ENCODE peak calls at places on chromosomes 11 and 22, in four cellular contexts. C is GM12878, Y is H1, L is K562. Z is an unnamed sample.

GRCh38 chr11:926341-926916 is 759 bp downstream of the AP2A2 start:
- DNase-seq in L (peak), C (no peak), Y (no peak), Z (no peak)

GRCh38 chr11:22769081-22769480 is 60.5 kb downstream of the SVIP start:
- DNase-seq in Y (no peak), L (no peak), C (no peak), Z (no peak)

GRCh38 chr22:27690596-27690995 is 111.0 kb downstream of the MN1 start:
- DNase-seq in L (no peak), Y (no peak), C (no peak), Z (no peak)

GRCh38 chr22:31647516-31647915 is 14.5 kb downstream of the PISD start:
- DNase-seq in Y (no peak), L (no peak), C (no peak), Z (no peak)

GRCh38 chr11:120632579-120632978 is 121.0 kb downstream of the GRIK4 start:
- DNase-seq in L (peak), Y (no peak), C (no peak), Z (no peak)

GRCh38 chr11:20327377-20327776 is 36.1 kb upstream of the HTATIP2 start:
- DNase-seq in Y (no peak), C (no peak), L (no peak), Z (no peak)

GRCh38 chr11:69951821-69952590 is 126.1 kb upstream of the ANO1 start:
- DNase-seq in L (no peak), C (no peak), Y (no peak), Z (no peak)

GRCh38 chr11:77074205-77074604 is 7.4 kb downstream of the CAPN5 start:
- DNase-seq in C (no peak), L (no peak), Y (no peak), Z (no peak)

GRCh38 chr11:31722754-31723153 is 88.4 kb downstream of the PAX6 start:
- DNase-seq in Y (no peak), C (no peak), L (no peak), Z (no peak)

GRCh38 chr11:110200241-110200640 is 96.2 kb downstream of the RDX start:
- DNase-seq in C (no peak), Y (no peak), L (no peak), Z (no peak)

GRCh38 chr11:122146475-122146874 is 30.5 kb upstream of the BLID start:
- DNase-seq in Y (no peak), C (no peak), L (no peak), Z (no peak)

GRCh38 chr11:4111834-4112233 is 17.2 kb downstream of the RRM1 start:
- DNase-seq in L (no peak), C (no peak), Y (no peak), Z (no peak)

GRCh38 chr22:29167032-29167911 is 38.4 kb upstream of the EMID1 start:
- DNase-seq in C (peak), Y (no peak), L (no peak), Z (no peak)

GRCh38 chr22:46678003-46678657 is 57.9 kb downstream of the GRAMD4 start:
- DNase-seq in Y (no peak), L (no peak), C (no peak), Z (no peak)

GRCh38 chr11:66857234-66857926 is 516 bp downstream of the LRFN4 start:
- DNase-seq in C (no peak), L (peak), Y (no peak), Z (peak)

GRCh38 chr11:66858186-66858938 is 1.5 kb downstream of the LRFN4 start:
- DNase-seq in L (no peak), C (no peak), Y (no peak), Z (no peak)

GRCh38 chr11:66857927-66858185 is 992 bp downstream of the LRFN4 start:
- DNase-seq in Y (no peak), L (no peak), C (no peak), Z (no peak)

GRCh38 chr11:66855574-66856495 is 1.0 kb upstream of the LRFN4 start:
- DNase-seq in L (peak), Y (peak), C (peak), Z (peak)

DNA sequence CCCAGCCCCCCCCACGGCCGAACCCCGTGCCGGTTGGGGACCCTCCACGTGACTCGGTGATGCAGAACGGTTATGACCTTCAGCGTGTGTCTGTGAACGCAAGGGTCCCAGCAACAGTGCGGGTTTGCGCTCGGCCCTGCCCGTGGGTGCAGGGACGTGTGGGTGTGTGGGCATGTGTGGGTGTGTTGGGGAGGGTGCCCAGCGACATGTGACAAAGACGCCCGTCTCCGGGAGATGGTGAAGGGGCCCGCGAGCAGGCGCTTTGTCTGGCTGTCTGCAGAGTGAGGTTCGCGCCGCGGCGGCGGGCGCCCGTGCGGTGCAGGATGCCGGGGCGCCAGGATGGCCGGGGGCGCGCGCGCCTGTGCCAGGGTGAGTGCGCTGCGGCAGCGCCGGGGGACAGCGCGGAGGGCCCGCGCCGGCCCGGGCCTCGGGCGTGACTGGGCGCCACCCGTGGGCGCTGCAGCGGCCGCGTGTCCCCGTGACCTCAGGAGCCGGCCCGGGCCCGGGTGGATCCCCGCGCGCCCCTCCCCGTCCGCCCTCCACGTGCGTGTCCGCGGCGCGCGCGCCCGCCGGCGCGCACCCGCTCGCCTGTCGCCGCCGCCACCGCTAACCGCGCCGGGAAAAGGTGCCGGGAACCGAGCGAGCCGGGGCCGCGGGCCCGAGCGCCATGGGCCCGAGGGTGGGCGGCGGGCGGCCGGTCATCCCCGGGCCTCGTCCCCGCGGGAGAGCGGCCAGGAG is at the start of gene LRFN4:
- DNase-seq in L (peak), C (no peak), Y (no peak), Z (no peak)
- TF ChIP-seq SIN3A in L (peak), C (peak), Y (peak), Z (no peak)

GRCh38 chr11:62667460-62667859 is 2.3 kb downstream of the CSKMT start:
- DNase-seq in Y (no peak), L (peak), C (no peak), Z (no peak)

GRCh38 chr11:62664405-62665074 is 470 bp downstream of the C11orf98 start:
- DNase-seq in L (peak), Y (no peak), C (no peak), Z (peak)

GRCh38 chr11:62665630-62666258 is 632 bp downstream of the CSKMT start:
- DNase-seq in Y (no peak), L (peak), C (no peak), Z (no peak)

GRCh38 chr11:62666259-62666926 is 1.3 kb downstream of the CSKMT start:
- DNase-seq in Y (no peak), C (no peak), L (peak), Z (no peak)

GRCh38 chr11:62665075-62665629 is at the start of the genes C11orf98 and CSKMT:
- DNase-seq in L (peak), C (no peak), Y (peak), Z (peak)
- TF ChIP-seq EP300 in L (no peak), C (no peak), Y (no peak), Z (no peak)

GRCh38 chr22:43885786-43886185 is 6.0 kb downstream of the PNPLA5 start:
- DNase-seq in C (no peak), L (no peak), Y (no peak), Z (no peak)

GRCh38 chr22:43885319-43885671 is 6.5 kb downstream of the PNPLA5 start:
- DNase-seq in Y (no peak), C (no peak), L (no peak), Z (no peak)

GRCh38 chr22:43886231-43886630 is 5.6 kb downstream of the PNPLA5 start:
- DNase-seq in L (no peak), C (no peak), Y (no peak), Z (no peak)

GRCh38 chr22:43883719-43884415 is 7.9 kb downstream of the PNPLA5 start:
- DNase-seq in Y (no peak), C (no peak), L (no peak), Z (no peak)

DNA sequence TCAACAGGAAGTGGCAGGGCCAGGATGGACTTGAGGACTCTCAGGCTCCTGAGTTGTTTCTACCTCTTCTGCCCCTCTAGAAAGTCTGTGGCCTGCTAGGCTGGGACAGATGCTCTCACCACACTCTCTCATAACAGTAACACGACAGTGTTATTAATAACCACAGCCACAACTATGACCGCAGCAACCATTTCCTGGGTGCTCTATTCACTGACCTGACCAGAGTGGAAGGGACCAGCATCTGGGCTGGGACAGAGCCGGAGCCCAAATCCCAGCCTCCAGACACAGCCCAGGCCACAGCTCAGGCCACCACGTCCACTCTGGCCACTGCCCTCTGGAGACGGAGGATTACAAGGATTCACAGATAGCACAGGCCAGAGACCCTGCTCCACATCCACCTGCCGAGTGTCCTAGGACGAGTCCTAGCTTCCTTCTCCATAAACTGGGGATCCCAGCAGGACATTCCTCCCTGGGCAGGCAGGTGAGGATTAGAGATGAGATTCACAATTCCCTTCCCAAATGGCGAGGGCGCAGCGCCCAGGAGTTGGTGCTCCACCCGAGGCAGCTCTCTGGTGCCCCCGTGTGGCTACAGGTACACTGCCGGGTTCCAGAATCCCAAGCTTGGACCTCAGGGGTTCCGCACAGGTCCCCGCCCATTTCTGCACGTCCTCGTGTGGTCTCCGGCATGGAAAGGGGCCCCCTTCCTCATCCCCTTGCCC is 7.1 kb downstream of the PNPLA5 start:
- DNase-seq in C (peak), L (peak), Y (no peak), Z (no peak)
- TF ChIP-seq BRCA1 in C (no peak), L (no peak), Y (no peak), Z (no peak)

DNA sequence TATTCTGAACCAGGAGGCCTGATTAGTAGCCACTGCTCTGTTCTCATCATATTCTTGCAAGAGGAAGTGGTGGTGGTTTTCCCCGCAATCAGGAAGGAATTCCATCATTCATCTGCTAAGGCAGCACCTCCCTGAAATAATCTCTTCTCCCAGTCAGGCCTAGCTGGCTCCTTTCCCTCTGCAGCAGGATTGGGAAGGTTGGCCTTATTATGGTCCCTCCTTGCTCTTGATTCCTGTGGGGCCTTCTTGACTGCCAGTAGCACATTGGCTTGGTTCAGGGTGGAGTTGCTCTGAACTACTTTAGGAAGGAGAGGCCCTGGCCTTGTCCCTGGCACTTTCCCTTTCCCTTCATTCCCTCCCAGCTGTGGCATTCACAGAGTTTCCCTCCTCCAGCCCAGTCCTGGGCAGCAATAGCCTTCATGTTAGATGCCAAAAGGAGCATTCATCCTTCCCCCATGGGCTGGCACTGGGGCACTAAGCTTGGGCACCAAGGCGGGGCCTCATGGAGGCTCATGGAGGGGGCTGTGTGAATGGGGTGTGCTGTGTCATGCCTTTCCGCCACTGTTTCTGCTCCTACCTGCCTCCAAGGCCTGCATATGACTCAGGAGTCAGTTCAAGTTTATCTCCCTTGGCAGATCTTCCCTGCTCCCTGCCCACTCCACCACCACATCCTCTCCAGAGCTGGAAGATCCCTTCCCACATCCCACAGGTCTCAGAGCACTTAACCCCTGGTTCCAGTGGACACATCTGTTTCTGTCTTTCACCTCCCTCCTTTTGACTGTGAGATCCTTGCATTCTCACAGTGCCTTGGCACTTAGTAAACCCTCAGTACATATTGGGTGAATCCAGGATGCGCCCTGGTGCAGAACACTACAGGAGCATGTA is 27.6 kb upstream of the CD44 start:
- DNase-seq in Y (no peak), L (peak), C (no peak), Z (no peak)
- TF ChIP-seq SIN3A in Y (no peak), L (no peak), C (no peak), Z (no peak)

GRCh38 chr11:94766656-94767291 is 1.4 kb upstream of the AMOTL1 start:
- DNase-seq in L (no peak), C (no peak), Y (no peak), Z (no peak)
- TF ChIP-seq EP300 in L (no peak), C (no peak), Y (no peak), Z (no peak)

GRCh38 chr11:59212744-59213573 is at the start of gene MPEG1:
- DNase-seq in L (no peak), Y (no peak), C (no peak), Z (no peak)
- TF ChIP-seq BRCA1 in L (no peak), Y (no peak), C (no peak), Z (no peak)

Z was measured in HepG2.